ENCODE peak calls at places on chromosomes 12 and 14, in seven cellular contexts. T is thoracic aorta, G is mucosa of descending colon, N is stomach, X is upper lobe of left lung, Y is heart right ventricle, Z is body of pancreas. V is an unnamed sample. For H3K36me3, the result is how much of the 10 kb centered on the place peaks cover.

GRCh38 chr14:95153866-95154265 is 3.5 kb downstream of the DICER1 start:
- DNase-seq in T (no peak), G (no peak), N (no peak), X (no peak), Y (no peak), Z (no peak), V (no peak)

GRCh38 chr14:44462372-44462771 is 44.7 kb downstream of the FSCB start:
- DNase-seq in T (no peak), G (no peak), N (no peak), X (no peak), Y (no peak), Z (no peak), V (no peak)

GRCh38 chr14:105258846-105259245 is 10.5 kb downstream of the BTBD6 start:
- DNase-seq in T (no peak), G (peak), N (peak), X (peak), Y (no peak), Z (peak), V (no peak)

GRCh38 chr12:106753526-106753925 is 21.0 kb upstream of the RIC8B start:
- DNase-seq in T (no peak), G (peak), N (peak), X (no peak), Y (no peak), Z (no peak), V (no peak)

GRCh38 chr12:98750511-98750910 is 105.4 kb downstream of the APAF1 start:
- DNase-seq in T (no peak), G (no peak), N (no peak), X (no peak), Y (no peak), Z (no peak), V (no peak)

GRCh38 chr14:67577909-67578749 is 21.9 kb downstream of the PIGH start:
- DNase-seq in T (no peak), G (no peak), N (no peak), X (no peak), Y (no peak), Z (no peak), V (peak)

GRCh38 chr14:82710257-82710841 is 1176.7 kb upstream of the SEL1L start:
- DNase-seq in T (no peak), G (peak), N (peak), X (no peak), Y (peak), Z (peak), V (peak)

GRCh38 chr14:54627718-54628345 is 60.9 kb downstream of the SAMD4A start:
- DNase-seq in T (peak), G (peak), N (no peak), X (peak), Y (peak), Z (peak), V (no peak)

DNA sequence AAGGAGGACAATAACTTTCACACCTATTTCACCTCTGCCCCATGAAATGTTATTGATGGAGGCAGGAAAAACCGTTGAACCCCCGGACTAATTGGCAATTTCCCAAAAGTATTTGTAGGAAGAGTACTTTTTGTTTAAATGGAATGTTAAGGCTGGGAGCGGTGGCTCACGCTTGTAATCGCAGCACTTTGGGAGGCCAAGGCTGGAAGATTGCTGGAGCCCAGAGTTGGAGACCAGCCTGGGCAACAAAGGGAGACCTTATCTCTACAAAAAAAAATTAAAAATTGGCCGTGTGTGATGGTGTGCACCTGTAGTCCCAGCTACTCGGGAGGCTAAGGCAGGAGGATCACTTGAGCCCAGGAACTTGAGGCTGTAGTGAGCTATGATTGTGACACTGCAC is 26.0 kb upstream of the SPTLC2 start:
- DNase-seq in T (no peak), G (no peak), N (no peak), X (no peak), Y (no peak), Z (no peak), V (no peak)
- H3K4me3 ChIP-seq in T (peak), G (no peak), N (peak), X (peak), Y (peak), Z (no peak), V (peak)

GRCh38 chr12:49543221-49543913 is 4.5 kb downstream of the KCNH3 start:
- DNase-seq in T (no peak), G (no peak), N (no peak), X (no peak), Y (no peak), Z (no peak), V (peak)
- TF ChIP-seq CTCF in T (no peak), G (no peak), N (no peak), X (no peak), Y (no peak), Z (no peak), V (no peak)

GRCh38 chr14:91290986-91291385 is 46.5 kb upstream of the GPR68 start:
- DNase-seq in T (no peak), G (no peak), N (peak), X (no peak), Y (no peak), Z (no peak), V (no peak)

GRCh38 chr14:91291786-91292405 is 47.4 kb upstream of the GPR68 start:
- DNase-seq in T (no peak), G (no peak), N (no peak), X (no peak), Y (no peak), Z (no peak), V (peak)

GRCh38 chr14:91286530-91286937 is 42.0 kb upstream of the GPR68 start:
- DNase-seq in T (no peak), G (peak), N (peak), X (no peak), Y (peak), Z (peak), V (peak)

GRCh38 chr14:91288876-91289275 is 44.4 kb upstream of the GPR68 start:
- DNase-seq in T (no peak), G (no peak), N (no peak), X (no peak), Y (no peak), Z (no peak), V (peak)

GRCh38 chr14:91289464-91289863 is 45.0 kb upstream of the GPR68 start:
- DNase-seq in T (no peak), G (no peak), N (no peak), X (no peak), Y (no peak), Z (no peak), V (no peak)
- H3K36me3 ChIP-seq in T (under half), G (under half), N (under half), X (half or more), Y (under half), Z (under half), V (half or more)

DNA sequence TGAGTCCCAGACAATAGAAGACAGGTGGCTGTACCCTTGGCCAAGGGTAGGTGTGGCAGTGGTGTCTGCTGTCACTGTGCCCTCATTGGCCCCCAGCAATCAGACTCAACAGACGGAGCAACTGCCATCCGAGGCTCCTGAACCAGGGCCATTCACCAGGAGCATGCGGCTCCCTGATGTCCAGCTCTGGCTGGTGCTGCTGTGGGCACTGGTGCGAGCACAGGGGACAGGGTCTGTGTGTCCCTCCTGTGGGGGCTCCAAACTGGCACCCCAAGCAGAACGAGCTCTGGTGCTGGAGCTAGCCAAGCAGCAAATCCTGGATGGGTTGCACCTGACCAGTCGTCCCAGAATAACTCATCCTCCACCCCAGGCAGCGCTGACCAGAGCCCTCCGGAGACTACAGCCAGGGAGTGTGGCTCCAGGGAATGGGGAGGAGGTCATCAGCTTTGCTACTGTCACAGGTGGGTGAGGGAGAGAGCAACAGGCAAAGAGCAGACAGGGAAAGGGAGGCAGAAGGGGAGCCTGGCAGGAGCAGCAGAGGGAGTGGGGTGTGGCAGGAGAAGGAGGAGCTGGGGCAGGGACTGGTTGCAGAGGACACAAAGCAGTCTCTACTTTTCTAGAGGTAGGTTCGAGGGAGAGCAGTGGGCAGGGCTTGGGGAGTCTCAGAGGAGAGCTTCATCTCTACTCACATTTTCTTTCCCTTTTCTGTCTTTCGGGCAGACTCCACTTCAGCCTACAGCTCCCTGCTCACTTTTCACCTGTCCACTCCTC is 452 bp downstream of the INHBE start:
- DNase-seq in T (no peak), G (no peak), N (no peak), X (no peak), Y (no peak), Z (no peak), V (no peak)
- H3K4me3 ChIP-seq in T (peak), G (no peak), N (no peak), X (no peak), Y (no peak), Z (no peak), V (no peak)

DNA sequence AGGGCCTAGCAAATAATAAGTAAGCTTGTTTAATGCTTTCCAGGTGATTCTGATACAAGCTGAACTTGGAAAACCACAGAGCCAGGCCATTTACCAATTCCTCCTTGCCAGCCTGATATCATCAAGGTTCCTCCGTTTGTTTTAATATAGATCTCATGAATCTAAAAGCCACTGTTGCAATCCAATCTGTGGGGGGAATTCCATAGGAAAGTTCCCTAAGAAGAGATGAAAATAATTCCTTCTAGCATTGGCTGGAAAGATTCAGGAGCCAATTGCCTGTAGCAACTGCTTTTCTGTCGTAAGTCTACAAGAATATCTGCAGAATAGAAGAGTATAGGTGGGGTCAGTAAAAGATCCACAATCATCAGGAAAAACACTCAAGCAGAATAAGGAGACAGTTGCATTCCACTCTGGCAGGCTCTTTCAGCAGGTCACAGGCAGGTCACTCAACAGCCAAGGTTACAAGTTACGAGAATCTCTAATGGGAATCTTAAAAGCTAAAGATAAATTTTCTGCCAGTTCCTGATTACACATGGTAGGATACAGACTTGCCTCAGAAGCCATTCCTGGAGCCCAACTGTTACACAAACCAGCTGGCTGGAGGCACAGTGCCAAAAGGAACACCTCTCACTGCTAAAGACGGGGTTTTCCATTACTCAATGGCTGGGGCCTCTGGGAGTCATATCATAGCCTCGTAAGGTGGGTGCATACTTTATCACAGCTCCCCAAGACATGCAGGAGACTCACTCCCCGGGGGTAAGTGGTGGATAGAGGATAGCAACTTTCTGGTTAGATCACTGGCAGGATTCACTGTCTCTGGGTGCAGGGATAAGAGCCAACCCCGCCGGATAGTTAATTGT is 43.6 kb downstream of the FGD6 start:
- DNase-seq in T (no peak), G (peak), N (peak), X (no peak), Y (peak), Z (peak), V (peak)
- TF ChIP-seq CTCF in T (no peak), G (no peak), N (no peak), X (no peak), Y (no peak), Z (no peak), V (no peak)

DNA sequence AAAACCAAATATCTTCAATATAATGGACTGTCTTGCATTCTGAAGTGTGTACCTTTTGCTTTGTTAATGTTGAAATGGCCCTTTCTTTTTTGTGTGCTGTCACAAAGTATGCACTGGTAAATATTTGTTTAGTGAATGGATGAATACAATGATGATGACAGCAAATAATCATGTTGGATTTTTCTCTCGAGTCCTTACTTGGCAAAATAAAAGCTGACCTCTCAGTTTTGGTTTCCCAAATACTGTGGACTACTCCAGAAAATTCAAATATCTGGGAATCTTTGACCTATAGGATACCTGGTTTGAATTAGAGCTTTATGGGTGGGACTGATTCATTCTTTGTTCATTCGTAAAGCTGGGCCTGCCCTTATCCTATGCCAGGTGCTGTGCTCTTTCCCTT is 5.5 kb downstream of the UBE3B start:
- DNase-seq in T (no peak), G (no peak), N (no peak), X (no peak), Y (no peak), Z (no peak), V (no peak)
- H3K36me3 ChIP-seq in T (under half), G (under half), N (under half), X (half or more), Y (under half), Z (under half), V (half or more)

GRCh38 chr14:20680843-20681347 is 3.5 kb upstream of the RNASE4 start:
- DNase-seq in T (peak), G (peak), N (peak), X (no peak), Y (no peak), Z (peak), V (no peak)

GRCh38 chr14:20682127-20682434 is 2.3 kb upstream of the RNASE4 start:
- DNase-seq in T (no peak), G (no peak), N (peak), X (no peak), Y (no peak), Z (no peak), V (no peak)

GRCh38 chr14:20679907-20680306 is 4.5 kb upstream of the RNASE4 start:
- DNase-seq in T (no peak), G (peak), N (no peak), X (no peak), Y (peak), Z (peak), V (no peak)

GRCh38 chr14:20681348-20682126 is 2.8 kb upstream of the RNASE4 start:
- DNase-seq in T (peak), G (peak), N (peak), X (peak), Y (peak), Z (peak), V (peak)

DNA sequence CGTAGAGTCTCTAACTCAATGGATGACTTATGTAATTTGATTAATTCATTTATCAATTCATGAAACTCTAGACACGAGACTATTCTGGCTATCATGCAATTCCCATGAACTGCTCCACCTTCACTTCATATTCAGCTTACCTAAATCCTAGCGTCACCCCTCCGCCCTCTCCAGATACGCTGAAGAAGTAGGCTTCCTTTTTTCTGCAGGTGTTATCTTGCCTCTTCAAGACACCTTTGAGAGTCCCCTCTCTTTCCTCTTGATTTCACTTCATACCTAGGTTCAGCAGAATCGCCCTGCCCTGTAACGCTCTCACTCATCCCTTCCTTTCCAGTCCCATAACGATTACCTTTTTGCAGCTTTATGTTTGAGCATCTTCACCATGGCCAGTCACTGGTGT is 4.0 kb upstream of the RNASE4 start:
- DNase-seq in T (no peak), G (no peak), N (no peak), X (no peak), Y (no peak), Z (no peak), V (no peak)
- H3K4me3 ChIP-seq in T (peak), G (no peak), N (no peak), X (no peak), Y (peak), Z (no peak), V (no peak)

GRCh38 chr14:33780035-33780434 is 170.8 kb downstream of the EGLN3 start:
- DNase-seq in T (no peak), G (no peak), N (no peak), X (no peak), Y (no peak), Z (no peak), V (no peak)
- TF ChIP-seq CTCF in T (no peak), G (no peak), N (no peak), X (no peak), Y (no peak), Z (no peak), V (no peak)

DNA sequence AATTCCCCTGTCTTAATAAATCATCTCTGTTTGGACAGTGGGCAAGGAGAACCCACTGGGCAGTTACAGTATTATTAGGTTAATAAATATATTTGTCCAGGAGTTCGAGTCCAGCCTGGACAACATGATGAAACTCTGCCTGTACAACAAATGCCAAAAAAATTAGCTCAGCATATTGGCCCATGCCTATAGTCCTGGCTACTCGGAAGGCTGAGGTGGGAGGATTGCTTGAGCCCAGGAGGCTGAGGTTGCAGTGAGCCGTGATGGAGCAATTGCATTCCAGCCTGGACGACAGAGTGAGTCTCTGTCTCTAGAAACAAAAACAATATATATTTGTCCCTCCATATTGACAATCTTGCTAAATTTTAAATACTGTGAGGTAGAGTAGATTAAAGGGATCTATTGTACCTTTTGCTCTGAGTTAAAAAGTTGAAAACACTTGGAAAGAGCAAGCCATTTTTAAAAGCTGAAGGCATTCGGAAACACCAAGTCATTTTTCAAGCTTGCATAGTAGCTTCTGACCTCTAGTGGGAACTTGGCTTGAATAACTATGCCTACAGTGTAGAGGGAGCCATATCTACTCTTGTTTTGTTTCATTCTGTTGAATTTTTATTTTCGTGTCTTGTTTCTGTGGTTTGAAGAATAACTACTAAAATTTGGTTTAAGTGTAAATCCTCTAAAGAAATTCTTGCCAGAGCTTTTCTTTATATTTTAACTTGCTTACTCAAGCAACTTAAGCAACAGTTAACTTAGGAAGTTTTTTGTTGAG is 14.6 kb upstream of the EEA1 start:
- DNase-seq in T (no peak), G (no peak), N (no peak), X (no peak), Y (no peak), Z (no peak), V (no peak)
- H3K36me3 ChIP-seq in T (under half), G (under half), N (under half), X (under half), Y (under half), Z (under half), V (under half)

GRCh38 chr12:125292700-125293099 is 227.5 kb downstream of the AACS start:
- DNase-seq in T (no peak), G (no peak), N (no peak), X (no peak), Y (no peak), Z (no peak), V (no peak)
- H3K4me3 ChIP-seq in T (no peak), G (no peak), N (no peak), X (no peak), Y (no peak), Z (no peak), V (no peak)

V was measured in lower lobe of right lung.